ENCODE peak calls at places on chromosomes 1 and 21, in six cellular contexts. D is neural progenitor cell, P is bronchial epithelial cell, N is RPMI7951, Q is H9, B is renal cortical epithelial cell. F is an unnamed sample.

GRCh38 chr1:177928194-177928593 is 41.7 kb downstream of the SEC16B start:
- DNase-seq in D (peak), P (peak), N (peak), Q (no peak), B (peak), F (peak)

GRCh38 chr1:98049370-98050115 is 128.7 kb upstream of the DPYD start:
- DNase-seq in D (peak), P (no peak), N (peak), Q (peak), B (no peak), F (no peak)

GRCh38 chr1:242966892-242967291 is 288.2 kb downstream of the CEP170 start:
- DNase-seq in D (no peak), P (no peak), N (no peak), Q (no peak), B (no peak), F (no peak)

GRCh38 chr1:3132685-3133084 is 63.7 kb downstream of the PRDM16 start:
- DNase-seq in D (no peak), P (no peak), N (no peak), Q (no peak), B (no peak), F (no peak)

GRCh38 chr1:172966844-172967540 is 83.7 kb downstream of the TNFSF18 start:
- DNase-seq in D (no peak), P (peak), N (no peak), Q (no peak), B (peak), F (peak)

GRCh38 chr1:193609592-193609991 is 423.2 kb upstream of the B3GALT2 start:
- DNase-seq in D (no peak), P (no peak), N (no peak), Q (no peak), B (no peak), F (no peak)

GRCh38 chr1:96688737-96689136 is 32.8 kb upstream of the PTBP2 start:
- DNase-seq in D (peak), P (no peak), N (no peak), Q (peak), B (no peak), F (no peak)

GRCh38 chr1:119816407-119816806 is 5.1 kb upstream of the REG4 start:
- DNase-seq in D (no peak), P (peak), N (peak), Q (no peak), B (peak), F (peak)

GRCh38 chr1:110056284-110056680 is 14.2 kb downstream of the ALX3 start:
- DNase-seq in D (no peak), P (no peak), N (peak), Q (no peak), B (no peak), F (no peak)

GRCh38 chr1:157403203-157403602 is 149.1 kb downstream of the FCRL5 start:
- DNase-seq in D (peak), P (peak), N (peak), Q (peak), B (peak), F (peak)

GRCh38 chr1:31326461-31326860 is 29.6 kb downstream of the ZCCHC17 start:
- DNase-seq in D (no peak), P (no peak), N (no peak), Q (no peak), B (no peak), F (no peak)

GRCh38 chr21:24552491-24552890 is 1054.8 kb downstream of the MRPL39 start:
- DNase-seq in D (no peak), P (no peak), N (no peak), Q (no peak), B (no peak), F (no peak)

GRCh38 chr1:182604128-182604834 is at the start of gene RGS16:
- DNase-seq in D (peak), P (peak), N (peak), Q (peak), B (peak), F (no peak)

GRCh38 chr1:219189942-219190341 is 16.3 kb downstream of the LYPLAL1 start:
- DNase-seq in D (no peak), P (no peak), N (no peak), Q (no peak), B (no peak), F (no peak)

GRCh38 chr1:153728305-153729066 is 636 bp downstream of the INTS3 start:
- DNase-seq in D (peak), P (peak), N (peak), Q (peak), B (peak), F (peak)

F was measured in HT1080.